ENCODE peak calls at places on chromosomes 12 and 14, in ten cellular contexts. One of them, this sample, is unnamed.

GRCh38 chr14:49879683-49880204 is 13.1 kb upstream of the ARF6 start:
- DNase-seq in activated CD4-positive, alpha-beta T cell treated with anti-CD3 and anti-CD28 coated beads, Interleukin-2, amount 50 U/mL, for 4 hours: peak; percentile 43
- DNase-seq in CMK: peak; percentile 37
- DNase-seq in GF-D8: peak; percentile 50
- DNase-seq in T-helper 1 cell: no peak
- DNase-seq in nephron progenitor cell: peak; percentile 30
- DNase-seq in HTR-8/SVneo: peak; percentile 51
- DNase-seq in substantia nigra: no peak
- DNase-seq in GM23248: peak; percentile 77
- DNase-seq in GM12864: no peak
- DNase-seq in this sample: no peak

GRCh38 chr14:30875788-30876053 is 1.4 kb downstream of the COCH start:
- DNase-seq in activated CD4-positive, alpha-beta T cell treated with anti-CD3 and anti-CD28 coated beads, Interleukin-2, amount 50 U/mL, for 4 hours: no peak
- DNase-seq in CMK: no peak
- DNase-seq in GF-D8: no peak
- DNase-seq in T-helper 1 cell: no peak
- DNase-seq in nephron progenitor cell: no peak
- DNase-seq in HTR-8/SVneo: no peak
- DNase-seq in substantia nigra: no peak
- DNase-seq in GM23248: no peak
- DNase-seq in GM12864: no peak
- DNase-seq in this sample: no peak

GRCh38 chr14:21846227-21846885 is 172.7 kb upstream of the OR4E1 start:
- DNase-seq in activated CD4-positive, alpha-beta T cell treated with anti-CD3 and anti-CD28 coated beads, Interleukin-2, amount 50 U/mL, for 4 hours: peak; percentile 70
- DNase-seq in CMK: no peak
- DNase-seq in GF-D8: no peak
- DNase-seq in T-helper 1 cell: peak; percentile 30
- DNase-seq in nephron progenitor cell: peak; percentile 69
- DNase-seq in HTR-8/SVneo: no peak
- DNase-seq in substantia nigra: no peak
- DNase-seq in GM23248: peak; percentile 18
- DNase-seq in GM12864: no peak
- DNase-seq in this sample: peak; percentile 49

GRCh38 chr12:108475396-108475795 is 39.7 kb upstream of the FICD start:
- DNase-seq in activated CD4-positive, alpha-beta T cell treated with anti-CD3 and anti-CD28 coated beads, Interleukin-2, amount 50 U/mL, for 4 hours: no peak
- DNase-seq in CMK: no peak
- DNase-seq in GF-D8: no peak
- DNase-seq in T-helper 1 cell: no peak
- DNase-seq in nephron progenitor cell: no peak
- DNase-seq in HTR-8/SVneo: no peak
- DNase-seq in substantia nigra: no peak
- DNase-seq in GM23248: no peak
- DNase-seq in GM12864: no peak
- DNase-seq in this sample: no peak

GRCh38 chr12:113781415-113782198 is 184.5 kb downstream of the RBM19 start:
- DNase-seq in activated CD4-positive, alpha-beta T cell treated with anti-CD3 and anti-CD28 coated beads, Interleukin-2, amount 50 U/mL, for 4 hours: no peak
- DNase-seq in CMK: no peak
- DNase-seq in GF-D8: no peak
- DNase-seq in T-helper 1 cell: no peak
- DNase-seq in nephron progenitor cell: no peak
- DNase-seq in HTR-8/SVneo: no peak
- DNase-seq in substantia nigra: no peak
- DNase-seq in GM23248: peak; percentile 53
- DNase-seq in GM12864: no peak
- DNase-seq in this sample: no peak

GRCh38 chr14:22794533-22794932 is 20.7 kb downstream of the SLC7A7 start:
- DNase-seq in activated CD4-positive, alpha-beta T cell treated with anti-CD3 and anti-CD28 coated beads, Interleukin-2, amount 50 U/mL, for 4 hours: no peak
- DNase-seq in CMK: no peak
- DNase-seq in GF-D8: no peak
- DNase-seq in T-helper 1 cell: no peak
- DNase-seq in nephron progenitor cell: no peak
- DNase-seq in HTR-8/SVneo: no peak
- DNase-seq in substantia nigra: no peak
- DNase-seq in GM23248: no peak
- DNase-seq in GM12864: peak; percentile 87
- DNase-seq in this sample: no peak

GRCh38 chr12:55934343-55934742 is 3.4 kb downstream of the DGKA start:
- DNase-seq in activated CD4-positive, alpha-beta T cell treated with anti-CD3 and anti-CD28 coated beads, Interleukin-2, amount 50 U/mL, for 4 hours: no peak
- DNase-seq in CMK: no peak
- DNase-seq in GF-D8: no peak
- DNase-seq in T-helper 1 cell: no peak
- DNase-seq in nephron progenitor cell: no peak
- DNase-seq in HTR-8/SVneo: no peak
- DNase-seq in substantia nigra: no peak
- DNase-seq in GM23248: peak; percentile 73
- DNase-seq in GM12864: no peak
- DNase-seq in this sample: no peak

GRCh38 chr12:48175613-48176416 is 7.6 kb upstream of the CCDC184 start:
- DNase-seq in activated CD4-positive, alpha-beta T cell treated with anti-CD3 and anti-CD28 coated beads, Interleukin-2, amount 50 U/mL, for 4 hours: no peak
- DNase-seq in CMK: no peak
- DNase-seq in GF-D8: no peak
- DNase-seq in T-helper 1 cell: no peak
- DNase-seq in nephron progenitor cell: no peak
- DNase-seq in HTR-8/SVneo: no peak
- DNase-seq in substantia nigra: no peak
- DNase-seq in GM23248: peak; percentile 42
- DNase-seq in GM12864: no peak
- DNase-seq in this sample: no peak

GRCh38 chr12:53995311-53996187 is 4.4 kb upstream of the HOXC9 start:
- DNase-seq in activated CD4-positive, alpha-beta T cell treated with anti-CD3 and anti-CD28 coated beads, Interleukin-2, amount 50 U/mL, for 4 hours: no peak
- DNase-seq in CMK: no peak
- DNase-seq in GF-D8: no peak
- DNase-seq in T-helper 1 cell: no peak
- DNase-seq in nephron progenitor cell: peak; percentile 64
- DNase-seq in HTR-8/SVneo: no peak
- DNase-seq in substantia nigra: no peak
- DNase-seq in GM23248: peak; percentile 64
- DNase-seq in GM12864: no peak
- DNase-seq in this sample: no peak

GRCh38 chr12:111767362-111768158 is 827 bp downstream of the ALDH2 start:
- DNase-seq in activated CD4-positive, alpha-beta T cell treated with anti-CD3 and anti-CD28 coated beads, Interleukin-2, amount 50 U/mL, for 4 hours: no peak
- DNase-seq in CMK: no peak
- DNase-seq in GF-D8: no peak
- DNase-seq in T-helper 1 cell: no peak
- DNase-seq in nephron progenitor cell: peak; percentile 55
- DNase-seq in HTR-8/SVneo: no peak
- DNase-seq in substantia nigra: no peak
- DNase-seq in GM23248: peak; percentile 57
- DNase-seq in GM12864: no peak
- DNase-seq in this sample: no peak

This sample was measured in neural crest cell.